ENCODE peak calls at places on chromosomes 4 and X, in four cellular contexts. T is upper lobe of right lung, V is ascending aorta, D is thoracic aorta. B is an unnamed sample. For H3K4me1, H3K9me3 and H3K27me3, the result is how much of the 10 kb centered on the place peaks cover.

GRCh38 chr4:108029731-108030130 is 40.0 kb downstream of the HADH start:
- DNase-seq in T (no peak), V (no peak), D (no peak), B (no peak)

GRCh38 chr4:145937021-145937861 is 1.4 kb downstream of the ZNF827 start:
- DNase-seq in T (peak), V (no peak), D (no peak), B (no peak)

GRCh38 chr4:37985730-37986275 is 25.6 kb downstream of the PTTG2 start:
- DNase-seq in T (no peak), V (no peak), D (no peak), B (no peak)

GRCh38 chr4:110639207-110640092 is 16.6 kb upstream of the PITX2 start:
- DNase-seq in T (no peak), V (no peak), D (no peak), B (no peak)

GRCh38 chrX:79089897-79090584 is 54.4 kb upstream of the GPR174 start:
- DNase-seq in T (no peak), V (no peak), D (no peak), B (no peak)

GRCh38 chr4:154616731-154617130 is 4.3 kb upstream of the FGG start:
- DNase-seq in T (no peak), V (no peak), D (no peak), B (no peak)

GRCh38 chr4:114597410-114598115 is 1.0 kb upstream of the UGT8 start:
- DNase-seq in T (no peak), V (no peak), D (no peak), B (no peak)

GRCh38 chrX:134936542-134936941 is 54.2 kb upstream of the SMIM10 start:
- DNase-seq in T (no peak), V (no peak), D (no peak), B (no peak)

GRCh38 chrX:50680990-50681389 is 133.0 kb downstream of the SHROOM4 start:
- DNase-seq in T (no peak), V (no peak), D (no peak), B (no peak)

GRCh38 chrX:53082773-53083616 is 828 bp downstream of the TSPYL2 start:
- DNase-seq in T (no peak), V (no peak), D (no peak), B (no peak)
- H3K4me1 ChIP-seq in T (under half), V (under half), D (under half), B (under half)

GRCh38 chrX:47420264-47420663 is 49.9 kb downstream of the ZNF157 start:
- DNase-seq in T (no peak), V (no peak), D (no peak), B (no peak)
- H3K9me3 ChIP-seq in T (under half), V (under half), D (under half), B (under half)

GRCh38 chrX:966396-967070 is 245.9 kb downstream of the CRLF2 start:
- DNase-seq in T (no peak), V (no peak), D (no peak), B (no peak)

GRCh38 chrX:964831-965416 is 247.5 kb downstream of the CRLF2 start:
- DNase-seq in T (no peak), V (no peak), D (no peak), B (no peak)

GRCh38 chrX:960821-961220 is 251.6 kb downstream of the CRLF2 start:
- DNase-seq in T (no peak), V (no peak), D (no peak), B (no peak)
- H3K27me3 ChIP-seq in T (under half), V (under half), D (under half), B (under half)

DNA sequence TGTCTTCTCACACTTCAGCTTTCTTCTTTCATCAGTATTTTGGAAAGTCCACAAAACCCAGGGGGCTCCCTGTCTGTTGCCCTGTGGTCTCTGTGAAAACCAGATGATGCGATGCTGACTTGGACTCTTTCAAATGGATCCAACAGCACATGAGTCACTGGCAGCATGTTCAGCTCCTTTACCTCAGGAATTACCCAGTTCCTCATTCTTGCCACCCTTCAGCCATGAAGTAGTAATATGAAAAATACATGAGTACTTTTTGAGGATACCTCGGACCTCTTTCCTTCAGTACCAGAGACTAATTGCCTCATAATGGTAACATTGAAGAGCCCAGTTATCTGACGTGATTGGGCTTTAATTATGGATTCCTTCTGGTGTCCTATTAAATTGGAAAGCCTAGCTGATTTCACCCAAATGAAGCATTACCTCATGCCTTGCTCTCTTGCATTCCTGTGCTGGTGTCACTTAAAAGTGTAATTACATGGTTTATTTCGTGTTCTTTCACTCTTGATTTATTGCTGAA is 63.3 kb downstream of the NFKB1 start:
- DNase-seq in T (no peak), V (no peak), D (no peak), B (no peak)
- H3K4me1 ChIP-seq in T (under half), V (under half), D (under half), B (under half)

DNA sequence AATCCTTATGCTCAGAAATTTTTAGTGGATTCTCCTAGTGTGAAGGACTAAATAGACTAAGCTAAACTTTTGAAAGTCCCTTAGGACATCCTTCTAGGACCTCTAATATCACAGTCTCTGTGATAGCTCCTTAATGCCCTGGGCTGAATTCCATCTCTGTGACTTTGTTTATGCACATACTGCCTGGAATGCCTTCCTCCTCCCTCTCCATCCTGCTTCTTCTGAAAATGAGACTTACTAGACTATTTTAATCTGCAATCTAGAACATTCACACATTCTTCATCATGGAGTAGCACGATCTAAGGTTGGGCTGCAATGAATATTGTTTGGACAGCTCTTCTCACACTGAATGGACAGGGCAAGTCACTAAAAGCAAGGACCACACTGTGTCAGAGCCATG is 65.0 kb upstream of the MSX1 start:
- DNase-seq in T (no peak), V (no peak), D (no peak), B (no peak)
- H3K9me3 ChIP-seq in T (under half), V (under half), D (under half), B (under half)

GRCh38 chrX:31223817-31224216 is 152.0 kb upstream of the FTHL17 start:
- DNase-seq in T (no peak), V (no peak), D (no peak), B (no peak)
- H3K27me3 ChIP-seq in T (under half), V (under half), D (under half), B (under half)